ENCODE peak calls at places on chromosomes 4 and X, in five cellular contexts. P is stimulated activated CD4-positive, alpha-beta T cell treated with anti-CD3 and anti-CD28 coated beads, Interleukin-1b, Interleukin-23, amount 100 ng/mL, for 24 hours; D is amygdala; M is NCI-H446; L is AG04450. G is an unnamed sample.

GRCh38 chr4:55021214-55021613 is 104.2 kb downstream of the KDR start:
- DNase-seq in P (no peak), D (no peak), M (no peak), L (no peak), G (no peak)

GRCh38 chr4:182683666-182684065 is 233.5 kb downstream of the DCTD start:
- DNase-seq in P (no peak), D (no peak), M (no peak), L (no peak), G (no peak)

GRCh38 chr4:80586716-80587115 is 251.2 kb downstream of the CFAP299 start:
- DNase-seq in P (no peak), D (no peak), M (no peak), L (no peak), G (no peak)

GRCh38 chr4:89539374-89539773 is 231.8 kb upstream of the GPRIN3 start:
- DNase-seq in P (no peak), D (no peak), M (no peak), L (peak), G (no peak)

GRCh38 chrX:81876437-81876836 is 674.5 kb downstream of the SH3BGRL start:
- DNase-seq in P (no peak), D (no peak), M (no peak), L (no peak), G (no peak)

GRCh38 chr4:31106419-31106818 is 386.2 kb downstream of the PCDH7 start:
- DNase-seq in P (no peak), D (no peak), M (no peak), L (no peak), G (no peak)

GRCh38 chrX:46572295-46572936 is 1.1 kb upstream of the CHST7 start:
- DNase-seq in P (no peak), D (no peak), M (no peak), L (no peak), G (no peak)

GRCh38 chr4:76699911-76700310 is 198.0 kb downstream of the SOWAHB start:
- DNase-seq in P (no peak), D (no peak), M (no peak), L (no peak), G (no peak)

GRCh38 chr4:85928775-85929585 is 430.9 kb downstream of the MAPK10 start:
- DNase-seq in P (no peak), D (no peak), M (no peak), L (no peak), G (no peak)

GRCh38 chr4:16037901-16038300 is 45.9 kb downstream of the PROM1 start:
- DNase-seq in P (no peak), D (no peak), M (no peak), L (no peak), G (no peak)

GRCh38 chr4:16530688-16531635 is 304.7 kb upstream of the TAPT1 start:
- DNase-seq in P (no peak), D (no peak), M (no peak), L (no peak), G (no peak)

GRCh38 chr4:38670061-38670894 is 6.3 kb downstream of the KLF3 start:
- DNase-seq in P (no peak), D (no peak), M (no peak), L (no peak), G (no peak)

GRCh38 chrX:78886550-78886949 is 58.6 kb upstream of the P2RY10 start:
- DNase-seq in P (no peak), D (no peak), M (peak), L (no peak), G (no peak)

GRCh38 chr4:2303121-2303685 is 41.3 kb upstream of the MXD4 start:
- DNase-seq in P (no peak), D (no peak), M (no peak), L (no peak), G (no peak)

GRCh38 chrX:39731390-39731680 is 366.4 kb downstream of the BCOR start:
- DNase-seq in P (no peak), D (no peak), M (no peak), L (no peak), G (no peak)

GRCh38 chr4:56424697-56425514 is 10.5 kb downstream of the PPAT start:
- DNase-seq in P (no peak), D (no peak), M (peak), L (no peak), G (no peak)

GRCh38 chrX:154123241-154124219 is 20.5 kb upstream of the OPN1LW start:
- DNase-seq in P (no peak), D (no peak), M (no peak), L (no peak), G (no peak)

GRCh38 chr4:15400911-15401671 is 26.7 kb upstream of the C1QTNF7 start:
- DNase-seq in P (no peak), D (no peak), M (no peak), L (peak), G (no peak)

GRCh38 chr4:177485528-177485927 is 43.3 kb upstream of the AGA start:
- DNase-seq in P (no peak), D (no peak), M (no peak), L (peak), G (no peak)

GRCh38 chrX:8971116-8971515 is 62.8 kb downstream of the FAM9B start:
- DNase-seq in P (no peak), D (no peak), M (peak), L (peak), G (no peak)

GRCh38 chr4:7391637-7392437 is 42.9 kb downstream of the PSAPL1 start:
- DNase-seq in P (no peak), D (no peak), M (no peak), L (no peak), G (no peak)

GRCh38 chr4:76309939-76310549 is 3.5 kb downstream of the STBD1 start:
- DNase-seq in P (no peak), D (no peak), M (no peak), L (no peak), G (no peak)

GRCh38 chr4:168484626-168485025 is 4.3 kb upstream of the DDX60L start:
- DNase-seq in P (no peak), D (no peak), M (no peak), L (peak), G (no peak)

GRCh38 chr4:133146574-133147198 is 2.4 kb upstream of the PCDH10 start:
- DNase-seq in P (no peak), D (peak), M (peak), L (no peak), G (no peak)